ENCODE peak calls at places on chromosomes 5 and 9, in four cellular contexts. One of them, this sample, is unnamed.

GRCh38 chr5:142689081-142689480 is 3.2 kb upstream of the FGF1 start:
- DNase-seq in brain microvascular endothelial cell: no peak
- DNase-seq in testis: no peak
- DNase-seq in progenitor cell of endocrine pancreas: no peak
- DNase-seq in this sample: no peak

GRCh38 chr9:115263731-115264130 is 145.8 kb upstream of the TNC start:
- DNase-seq in progenitor cell of endocrine pancreas: no peak
- DNase-seq in brain microvascular endothelial cell: no peak
- DNase-seq in testis: no peak
- DNase-seq in this sample: no peak

GRCh38 chr9:129487658-129488483 is 133.0 kb downstream of the C9orf50 start:
- DNase-seq in progenitor cell of endocrine pancreas: no peak
- DNase-seq in brain microvascular endothelial cell: peak
- DNase-seq in testis: peak
- DNase-seq in this sample: no peak

GRCh38 chr5:50646591-50646990 is 19.8 kb upstream of the PARP8 start:
- DNase-seq in progenitor cell of endocrine pancreas: no peak
- DNase-seq in testis: no peak
- DNase-seq in brain microvascular endothelial cell: no peak
- DNase-seq in this sample: no peak

GRCh38 chr9:27460225-27461023 is 63.7 kb upstream of the IFNK start:
- DNase-seq in progenitor cell of endocrine pancreas: no peak
- DNase-seq in brain microvascular endothelial cell: peak
- DNase-seq in testis: no peak
- DNase-seq in this sample: peak

GRCh38 chr5:97909541-97909940 is 726.5 kb upstream of the RIOK2 start:
- DNase-seq in brain microvascular endothelial cell: no peak
- DNase-seq in progenitor cell of endocrine pancreas: no peak
- DNase-seq in testis: no peak
- DNase-seq in this sample: no peak

GRCh38 chr5:42985129-42986037 is 54.7 kb downstream of the ANXA2R start:
- DNase-seq in progenitor cell of endocrine pancreas: no peak
- DNase-seq in brain microvascular endothelial cell: peak
- DNase-seq in testis: no peak
- DNase-seq in this sample: no peak

GRCh38 chr5:159175547-159175946 is 33.8 kb downstream of the RNF145 start:
- DNase-seq in brain microvascular endothelial cell: no peak
- DNase-seq in testis: no peak
- DNase-seq in progenitor cell of endocrine pancreas: no peak
- DNase-seq in this sample: no peak

GRCh38 chr5:56669534-56670483 is 145.5 kb upstream of the MAP3K1 start:
- DNase-seq in brain microvascular endothelial cell: no peak
- DNase-seq in progenitor cell of endocrine pancreas: no peak
- DNase-seq in testis: no peak
- DNase-seq in this sample: no peak

GRCh38 chr5:134555223-134555790 is 29.8 kb downstream of the JADE2 start:
- DNase-seq in brain microvascular endothelial cell: no peak
- DNase-seq in progenitor cell of endocrine pancreas: no peak
- DNase-seq in testis: no peak
- DNase-seq in this sample: no peak

GRCh38 chr9:96418920-96419690 is 935 bp upstream of the ZNF367 start:
- DNase-seq in brain microvascular endothelial cell: peak
- DNase-seq in testis: peak
- DNase-seq in progenitor cell of endocrine pancreas: peak
- DNase-seq in this sample: peak

GRCh38 chr9:98010450-98010849 is 27.3 kb downstream of the ANP32B start:
- DNase-seq in progenitor cell of endocrine pancreas: no peak
- DNase-seq in testis: no peak
- DNase-seq in brain microvascular endothelial cell: peak
- DNase-seq in this sample: no peak

GRCh38 chr9:2356391-2356790 is 265.2 kb upstream of the VLDLR start:
- DNase-seq in testis: no peak
- DNase-seq in progenitor cell of endocrine pancreas: no peak
- DNase-seq in brain microvascular endothelial cell: peak
- DNase-seq in this sample: peak

GRCh38 chr9:99753436-99753835 is 68.2 kb upstream of the NR4A3 start:
- DNase-seq in testis: no peak
- DNase-seq in brain microvascular endothelial cell: no peak
- DNase-seq in progenitor cell of endocrine pancreas: no peak
- DNase-seq in this sample: no peak

GRCh38 chr5:168575391-168576372 is 3.5 kb downstream of the PANK3 start:
- DNase-seq in testis: peak
- DNase-seq in brain microvascular endothelial cell: no peak
- DNase-seq in progenitor cell of endocrine pancreas: no peak
- DNase-seq in this sample: no peak

GRCh38 chr5:157613385-157614245 is 38.0 kb upstream of the ADAM19 start:
- DNase-seq in testis: no peak
- DNase-seq in brain microvascular endothelial cell: no peak
- DNase-seq in progenitor cell of endocrine pancreas: no peak
- DNase-seq in this sample: no peak

GRCh38 chr9:133135193-133135745 is 14.2 kb upstream of the RALGDS start:
- DNase-seq in progenitor cell of endocrine pancreas: no peak
- DNase-seq in brain microvascular endothelial cell: peak
- DNase-seq in testis: no peak
- DNase-seq in this sample: no peak

GRCh38 chr5:61817472-61818326 is 485.6 kb downstream of the ZSWIM6 start:
- DNase-seq in progenitor cell of endocrine pancreas: no peak
- DNase-seq in brain microvascular endothelial cell: peak
- DNase-seq in testis: peak
- DNase-seq in this sample: peak

GRCh38 chr9:76394896-76395244 is 644 bp upstream of the RFK start:
- DNase-seq in testis: peak
- DNase-seq in progenitor cell of endocrine pancreas: peak
- DNase-seq in brain microvascular endothelial cell: peak
- DNase-seq in this sample: no peak

GRCh38 chr9:25716220-25716872 is 38.1 kb upstream of the TUSC1 start:
- DNase-seq in progenitor cell of endocrine pancreas: peak
- DNase-seq in brain microvascular endothelial cell: peak
- DNase-seq in testis: peak
- DNase-seq in this sample: no peak
- TF ChIP-seq CTCF in progenitor cell of endocrine pancreas: peak
- TF ChIP-seq CTCF in brain microvascular endothelial cell: peak
- TF ChIP-seq CTCF in testis: peak
- TF ChIP-seq CTCF in this sample: peak

GRCh38 chr5:44770936-44771717 is 37.6 kb upstream of the MRPS30 start:
- DNase-seq in progenitor cell of endocrine pancreas: no peak
- DNase-seq in brain microvascular endothelial cell: no peak
- DNase-seq in testis: no peak
- DNase-seq in this sample: no peak

GRCh38 chr5:44779167-44779566 is 29.6 kb upstream of the MRPS30 start:
- DNase-seq in progenitor cell of endocrine pancreas: no peak
- DNase-seq in brain microvascular endothelial cell: no peak
- DNase-seq in testis: no peak
- DNase-seq in this sample: no peak

GRCh38 chr5:44774279-44774880 is 34.4 kb upstream of the MRPS30 start:
- DNase-seq in brain microvascular endothelial cell: peak
- DNase-seq in testis: peak
- DNase-seq in progenitor cell of endocrine pancreas: no peak
- DNase-seq in this sample: no peak
- TF ChIP-seq CTCF in brain microvascular endothelial cell: peak
- TF ChIP-seq CTCF in testis: peak
- TF ChIP-seq CTCF in progenitor cell of endocrine pancreas: peak
- TF ChIP-seq CTCF in this sample: peak

GRCh38 chr9:109020581-109020980 is 7.3 kb upstream of the CTNNAL1 start:
- DNase-seq in brain microvascular endothelial cell: no peak
- DNase-seq in progenitor cell of endocrine pancreas: no peak
- DNase-seq in testis: no peak
- DNase-seq in this sample: no peak

GRCh38 chr9:109017493-109017892 is 4.2 kb upstream of the CTNNAL1 start:
- DNase-seq in testis: no peak
- DNase-seq in brain microvascular endothelial cell: no peak
- DNase-seq in progenitor cell of endocrine pancreas: no peak
- DNase-seq in this sample: no peak

GRCh38 chr9:109020982-109021511 is 7.7 kb upstream of the CTNNAL1 start:
- DNase-seq in testis: no peak
- DNase-seq in brain microvascular endothelial cell: no peak
- DNase-seq in progenitor cell of endocrine pancreas: no peak
- DNase-seq in this sample: no peak

GRCh38 chr9:109019420-109019819 is 6.1 kb upstream of the CTNNAL1 start:
- DNase-seq in testis: no peak
- DNase-seq in brain microvascular endothelial cell: no peak
- DNase-seq in progenitor cell of endocrine pancreas: no peak
- DNase-seq in this sample: no peak

GRCh38 chr9:109020113-109020512 is 6.8 kb upstream of the CTNNAL1 start:
- DNase-seq in brain microvascular endothelial cell: no peak
- DNase-seq in testis: no peak
- DNase-seq in progenitor cell of endocrine pancreas: no peak
- DNase-seq in this sample: no peak
- TF ChIP-seq CTCF in brain microvascular endothelial cell: no peak
- TF ChIP-seq CTCF in testis: no peak
- TF ChIP-seq CTCF in progenitor cell of endocrine pancreas: no peak
- TF ChIP-seq CTCF in this sample: no peak

DNA sequence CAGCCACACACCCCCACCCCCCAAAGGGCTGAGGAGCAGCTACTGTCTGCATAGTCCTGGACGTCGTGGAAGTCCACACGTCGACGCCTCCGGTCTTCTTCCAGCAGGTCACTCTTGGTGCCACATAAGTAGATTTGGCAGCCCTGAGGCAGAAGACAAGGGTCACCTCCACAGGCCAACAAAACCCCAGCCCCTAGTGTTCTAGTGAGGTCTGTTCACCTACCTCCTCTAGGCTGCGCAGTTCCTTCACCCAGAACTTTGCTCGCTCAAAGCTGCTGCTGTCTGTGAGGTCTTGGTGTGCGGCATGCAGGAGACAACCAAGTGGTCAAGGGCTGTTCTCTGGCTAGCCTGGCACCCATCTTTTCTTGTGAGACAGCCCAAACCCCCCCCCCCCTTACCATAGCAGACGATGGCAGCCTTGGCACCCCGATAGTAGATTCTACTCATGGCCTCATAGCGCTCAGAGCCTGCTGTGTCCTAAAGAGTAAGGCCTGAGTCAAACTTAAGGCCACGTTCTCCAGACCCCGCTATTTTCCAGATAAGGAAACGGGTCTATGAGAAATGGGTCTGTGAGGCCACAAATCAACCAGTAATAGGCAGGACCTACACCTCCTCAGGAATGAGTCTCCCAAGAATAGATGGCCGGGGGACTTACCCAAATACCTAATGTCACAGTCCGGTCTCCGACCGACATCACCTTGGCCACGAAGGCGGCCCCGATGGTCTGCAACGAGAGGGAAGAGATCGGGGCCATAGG is 987 bp downstream of the RAB24 start:
- DNase-seq in testis: no peak
- DNase-seq in progenitor cell of endocrine pancreas: no peak
- DNase-seq in brain microvascular endothelial cell: no peak
- DNase-seq in this sample: no peak
- TF ChIP-seq CTCF in testis: no peak
- TF ChIP-seq CTCF in progenitor cell of endocrine pancreas: no peak
- TF ChIP-seq CTCF in brain microvascular endothelial cell: no peak
- TF ChIP-seq CTCF in this sample: no peak

GRCh38 chr9:131402073-131402472 is 8.2 kb downstream of the PRRC2B start:
- DNase-seq in progenitor cell of endocrine pancreas: no peak
- DNase-seq in testis: no peak
- DNase-seq in brain microvascular endothelial cell: no peak
- DNase-seq in this sample: no peak
- TF ChIP-seq CTCF in progenitor cell of endocrine pancreas: no peak
- TF ChIP-seq CTCF in testis: no peak
- TF ChIP-seq CTCF in brain microvascular endothelial cell: no peak
- TF ChIP-seq CTCF in this sample: no peak